ENCODE peak calls at places on chromosome 1, in seven cellular contexts. Q is suprapubic skin, L is HCT116, H is heart left ventricle, K is IMR-90, O is sigmoid colon, P is gastrocnemius medialis. N is an unnamed sample. For H3K36me3, the result is how much of the 10 kb centered on the place peaks cover.

GRCh38 chr1:96492236-96492635 is 229.3 kb upstream of the PTBP2 start:
- DNase-seq in P (peak), O (no peak), H (no peak), Q (no peak), L (no peak), K (peak), N (no peak)

GRCh38 chr1:53264048-53264447 is 25.7 kb upstream of the MAGOH start:
- DNase-seq in H (no peak), L (no peak), Q (no peak), O (no peak), P (no peak), K (no peak), N (no peak)

GRCh38 chr1:179124866-179125265 is 43.0 kb downstream of the TOR3A start:
- DNase-seq in K (peak), Q (no peak), O (no peak), L (no peak), H (no peak), P (no peak), N (no peak)

GRCh38 chr1:231934797-231935196 is 308.2 kb downstream of the DISC1 start:
- DNase-seq in Q (no peak), P (no peak), O (no peak), K (peak), L (no peak), H (no peak), N (peak)

GRCh38 chr1:24898152-24898908 is 31.7 kb downstream of the RUNX3 start:
- DNase-seq in L (peak), K (peak), P (no peak), O (no peak), H (no peak), Q (peak), N (peak)

GRCh38 chr1:39672551-39672947 is 642 bp upstream of the NT5C1A start:
- DNase-seq in Q (no peak), O (no peak), L (no peak), H (no peak), P (no peak), K (no peak), N (peak)

GRCh38 chr1:82086739-82087138 is 286.0 kb downstream of the ADGRL2 start:
- DNase-seq in K (no peak), Q (no peak), L (no peak), O (no peak), H (no peak), P (no peak), N (no peak)

GRCh38 chr1:210882414-210883221 is 251.3 kb downstream of the KCNH1 start:
- DNase-seq in L (no peak), K (peak), Q (no peak), H (no peak), P (no peak), O (no peak), N (no peak)

GRCh38 chr1:162903246-162903645 is 42.3 kb upstream of the CCDC190 start:
- DNase-seq in Q (no peak), O (no peak), L (no peak), H (no peak), K (no peak), P (no peak), N (no peak)

GRCh38 chr1:164498792-164499191 is 60.2 kb upstream of the PBX1 start:
- DNase-seq in Q (no peak), H (no peak), L (no peak), O (no peak), K (no peak), P (no peak), N (no peak)

GRCh38 chr1:75630004-75630403 is 19.1 kb upstream of the SLC44A5 start:
- DNase-seq in L (no peak), P (no peak), Q (no peak), O (no peak), K (no peak), H (no peak), N (no peak)

GRCh38 chr1:43539726-43540434 is 9.2 kb downstream of the PTPRF start:
- DNase-seq in Q (no peak), H (no peak), P (no peak), L (no peak), O (no peak), K (no peak), N (no peak)

GRCh38 chr1:231242516-231243198 is 1.6 kb downstream of the GNPAT start:
- DNase-seq in P (no peak), O (no peak), Q (no peak), L (no peak), K (peak), H (no peak), N (no peak)

GRCh38 chr1:39213511-39214002 is 9.1 kb downstream of the MACF1 start:
- DNase-seq in H (no peak), L (no peak), O (no peak), K (peak), Q (no peak), P (no peak), N (no peak)

DNA sequence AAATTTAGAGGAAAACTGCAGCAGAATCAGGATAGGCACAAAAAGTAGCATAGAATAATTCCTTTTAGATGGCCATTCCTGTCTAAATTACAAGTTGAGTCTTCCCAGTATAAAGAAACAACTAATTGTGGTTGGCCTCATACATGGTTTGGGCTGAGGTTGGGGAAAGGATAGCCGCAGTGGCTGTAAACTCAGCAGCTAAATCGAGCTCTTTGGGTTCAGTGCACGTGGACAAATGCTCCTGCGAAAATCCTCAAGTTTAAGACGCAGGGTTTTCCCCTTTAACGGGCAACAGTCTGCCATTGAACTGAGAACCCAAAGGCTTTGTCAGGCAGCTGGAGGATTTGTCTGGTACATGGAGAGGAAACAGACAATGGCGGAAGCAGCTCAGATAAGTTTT is 331.9 kb downstream of the TGFB2 start:
- DNase-seq in L (no peak), P (no peak), K (no peak), H (no peak), Q (no peak), O (no peak), N (no peak)
- H3K27ac ChIP-seq in L (no peak), P (no peak), K (no peak), H (no peak), Q (no peak), O (no peak), N (no peak)

DNA sequence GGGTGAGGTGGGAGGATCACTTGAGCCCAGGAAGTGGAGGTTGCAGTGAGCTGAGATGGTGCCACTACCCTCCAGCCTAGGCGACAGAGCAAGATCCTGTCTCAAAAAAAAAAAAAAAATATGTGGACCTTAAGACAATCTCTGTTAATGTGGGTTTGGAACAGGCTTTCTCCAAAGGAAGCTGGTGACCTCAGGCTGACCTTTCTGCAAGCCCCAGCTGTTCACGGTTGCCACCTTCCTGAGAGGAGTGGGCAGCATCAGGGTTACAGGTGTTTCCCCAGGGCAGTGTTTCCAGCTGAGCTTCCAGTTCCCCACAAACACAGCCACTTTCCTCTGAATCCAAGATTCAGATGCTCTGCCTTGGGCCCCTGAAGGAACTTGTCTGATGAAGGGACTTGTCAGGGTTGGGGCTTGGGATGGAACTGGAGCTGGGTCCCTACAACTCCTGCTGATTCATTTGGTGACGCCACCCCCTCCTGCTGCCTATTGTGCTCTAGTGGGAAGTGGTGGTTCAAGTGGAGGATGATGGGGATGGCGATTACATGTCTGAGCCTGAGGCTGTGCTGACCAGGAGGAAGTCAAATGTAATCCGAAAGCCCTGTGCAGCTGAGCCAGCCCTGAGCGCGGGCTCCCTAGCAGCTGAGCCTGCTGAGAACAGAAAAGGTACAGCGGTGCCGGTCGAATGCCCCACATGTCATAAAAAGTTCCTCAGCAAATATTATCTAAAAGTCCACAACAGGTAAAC is 1.9 kb downstream of the ZBTB48 start:
- DNase-seq in L (no peak), H (no peak), Q (no peak), P (peak), K (no peak), O (no peak), N (no peak)
- TF ChIP-seq POLR2A in L (no peak), H (no peak), Q (no peak), P (no peak), K (no peak), O (no peak), N (no peak)

GRCh38 chr1:92326681-92327080 is 27.8 kb downstream of the RPAP2 start:
- DNase-seq in H (no peak), K (no peak), P (no peak), L (no peak), O (no peak), Q (no peak), N (no peak)
- H3K36me3 ChIP-seq in H (under half), K (under half), P (under half), L (under half), O (half or more), Q (half or more), N (under half)

DNA sequence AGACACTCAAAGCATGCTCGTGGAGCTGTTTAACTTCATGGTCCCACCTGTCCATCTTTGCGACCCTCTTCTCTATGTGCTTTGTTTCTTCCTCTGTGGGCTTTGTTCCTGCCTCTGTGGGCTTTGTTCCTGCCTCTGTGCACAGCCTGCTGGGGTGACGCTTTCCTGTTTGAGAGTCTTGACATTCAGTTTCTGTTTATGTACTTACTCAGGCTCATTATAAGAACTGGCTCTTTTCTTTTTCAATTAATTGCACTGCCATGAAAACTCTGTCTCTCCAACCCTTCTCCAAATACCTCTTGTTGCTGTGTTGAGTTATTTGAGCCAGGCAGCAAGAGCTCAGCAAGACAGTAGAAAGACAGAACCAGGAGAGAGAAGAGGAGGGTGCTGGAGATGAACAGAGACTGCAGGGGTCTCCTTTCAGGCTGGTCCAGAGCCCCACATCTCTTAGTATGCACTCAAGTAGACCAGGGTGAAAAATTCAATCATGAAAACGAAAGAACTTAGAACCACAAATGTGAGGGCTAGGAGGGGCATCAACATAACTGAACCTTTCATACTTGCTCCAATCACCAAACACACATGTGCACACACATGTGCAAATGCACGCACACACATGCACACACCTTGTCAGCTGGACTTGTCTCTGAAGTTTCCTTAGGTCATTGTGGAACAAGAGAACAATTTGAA is 88.3 kb upstream of the SGIP1 start:
- DNase-seq in H (no peak), K (no peak), O (no peak), Q (no peak), P (no peak), L (no peak), N (no peak)
- H3K27ac ChIP-seq in H (peak), K (peak), O (peak), Q (no peak), P (peak), L (no peak), N (no peak)

N was measured in testis.